ENCODE peak calls at places on chromosome 10, in seven cellular contexts. H is HCT116; N is HS-5; K is sciatic nerve; I is GM20000; C is PC-3; P is stimulated activated naive B cell treated with anti-CD40 and anti-IgM and Interleukin-4, amounts not matched to agents 10 μg/mL and 1 μg/mL and 100 μg/mL, for 72 hours. L is an unnamed sample.

GRCh38 chr10:115572740-115573455 is 479.7 kb downstream of the ATRNL1 start:
- DNase-seq in H (peak; percentile 7), N (no peak), P (no peak), K (no peak), I (peak; percentile 5), C (no peak), L (no peak)

GRCh38 chr10:28215930-28216329 is 86.9 kb downstream of the MPP7 start:
- DNase-seq in C (peak; percentile 33), H (peak; percentile 57), I (no peak), N (no peak), K (no peak), P (no peak), L (no peak)

GRCh38 chr10:131193923-131194322 is 117.6 kb downstream of the TCERG1L start:
- DNase-seq in P (no peak), I (no peak), K (no peak), H (no peak), C (no peak), N (no peak), L (no peak)

GRCh38 chr10:103276941-103277712 is at the start of gene INA:
- DNase-seq in H (no peak), P (no peak), C (no peak), N (no peak), K (no peak), I (peak; percentile 69), L (peak; percentile 13)

GRCh38 chr10:44157574-44157973 is 227.3 kb downstream of the CXCL12 start:
- DNase-seq in H (no peak), N (no peak), C (no peak), P (no peak), K (no peak), I (no peak), L (no peak)

GRCh38 chr10:12193193-12193592 is 2.5 kb downstream of the NUDT5 start:
- DNase-seq in H (no peak), C (peak; percentile 2), K (no peak), P (no peak), I (no peak), N (no peak), L (no peak)

GRCh38 chr10:131790021-131790420 is 110.8 kb upstream of the PPP2R2D start:
- DNase-seq in P (no peak), I (no peak), N (no peak), C (peak; percentile 1), H (peak; percentile 46), K (no peak), L (no peak)

GRCh38 chr10:57260175-57260574 is 899.1 kb upstream of the ZWINT start:
- DNase-seq in P (no peak), N (peak; percentile 54), K (no peak), H (no peak), I (no peak), C (peak; percentile 63), L (no peak)

GRCh38 chr10:30861217-30861616 is 170.4 kb downstream of the ZNF438 start:
- DNase-seq in N (no peak), H (no peak), P (no peak), C (no peak), K (no peak), I (no peak), L (no peak)

GRCh38 chr10:110310741-110311140 is 6.0 kb upstream of the SMNDC1 start:
- DNase-seq in I (no peak), N (no peak), P (no peak), K (no peak), H (no peak), C (no peak), L (no peak)

GRCh38 chr10:6722616-6723004 is 142.5 kb upstream of the PRKCQ start:
- DNase-seq in C (no peak), P (no peak), K (no peak), H (peak; percentile 16), N (no peak), I (no peak), L (no peak)

GRCh38 chr10:71250842-71251241 is 38.5 kb downstream of the UNC5B start:
- DNase-seq in P (no peak), K (no peak), C (no peak), I (no peak), H (no peak), N (no peak), L (no peak)

GRCh38 chr10:71484352-71484751 is 87.6 kb downstream of the CDH23 start:
- DNase-seq in N (no peak), P (no peak), H (no peak), I (no peak), K (no peak), C (no peak), L (no peak)

GRCh38 chr10:129914960-129915359 is 49.1 kb downstream of the EBF3 start:
- DNase-seq in P (no peak), H (no peak), C (no peak), K (peak; percentile 30), N (no peak), I (no peak), L (no peak)

GRCh38 chr10:71068811-71069411 is 143.5 kb upstream of the UNC5B start:
- DNase-seq in N (no peak), H (no peak), C (peak; percentile 85), K (no peak), P (no peak), I (no peak), L (no peak)

GRCh38 chr10:67612577-67613537 is 83.1 kb downstream of the CTNNA3 start:
- DNase-seq in H (no peak), K (no peak), P (no peak), C (peak; percentile 62), N (no peak), I (peak; percentile 15), L (no peak)

GRCh38 chr10:50990568-50991495 is 83.5 kb upstream of the PRKG1 start:
- DNase-seq in P (no peak), I (peak; percentile 39), K (peak; percentile 59), H (peak; percentile 45), N (no peak), C (peak; percentile 87), L (no peak)

GRCh38 chr10:119932631-119933030 is 40.1 kb downstream of the SEC23IP start:
- DNase-seq in C (no peak), K (no peak), P (no peak), N (no peak), I (no peak), H (no peak), L (no peak)

GRCh38 chr10:74917481-74918077 is 91.2 kb downstream of the KAT6B start:
- DNase-seq in C (peak; percentile 99), I (no peak), K (no peak), N (peak; percentile 68), P (no peak), H (peak; percentile 64), L (no peak)

GRCh38 chr10:110006358-110007170 is 1.2 kb upstream of the ADD3 start:
- DNase-seq in C (no peak), P (no peak), N (peak; percentile 67), K (no peak), H (no peak), I (no peak), L (no peak)

GRCh38 chr10:6667679-6668270 is 87.7 kb upstream of the PRKCQ start:
- DNase-seq in N (no peak), P (peak; percentile 4), H (peak; percentile 27), C (peak; percentile 43), I (no peak), K (no peak), L (no peak)

GRCh38 chr10:33333260-33334169 is 952 bp downstream of the NRP1 start:
- DNase-seq in N (no peak), C (peak; percentile 65), P (no peak), H (no peak), K (no peak), I (peak; percentile 47), L (peak; percentile 0)

GRCh38 chr10:13712799-13713581 is 126.2 kb downstream of the PRPF18 start:
- DNase-seq in C (peak; percentile 65), P (peak; percentile 70), H (peak; percentile 44), I (peak; percentile 68), N (peak; percentile 71), K (peak; percentile 77), L (peak; percentile 77)

GRCh38 chr10:17693009-17693408 is 49.1 kb downstream of the STAM start:
- DNase-seq in I (no peak), P (no peak), H (no peak), K (no peak), C (no peak), N (no peak), L (no peak)

GRCh38 chr10:119539359-119539651 is 3.2 kb downstream of the RGS10 start:
- DNase-seq in I (no peak), N (no peak), P (no peak), H (no peak), K (peak; percentile 53), C (peak; percentile 25), L (no peak)

GRCh38 chr10:4515711-4516110 is 310.3 kb upstream of the AKR1E2 start:
- DNase-seq in I (no peak), K (no peak), H (no peak), N (no peak), P (no peak), C (no peak), L (no peak)

GRCh38 chr10:130230611-130231010 is 94.4 kb downstream of the GLRX3 start:
- DNase-seq in N (no peak), K (no peak), H (no peak), I (no peak), P (no peak), C (no peak), L (no peak)

GRCh38 chr10:34666008-34666700 is 148.9 kb downstream of the PARD3 start:
- DNase-seq in P (no peak), I (peak; percentile 59), H (peak; percentile 77), N (peak; percentile 38), K (no peak), C (peak; percentile 100), L (peak; percentile 22)

L was measured in GM12864.